ENCODE peak calls at places on chromosomes 12 and 14, in six cellular contexts. S is uterus; Y is fibroblast of mammary gland; T is naive thymus-derived CD8-positive, alpha-beta T cell; G is activated naive CD4-positive, alpha-beta T cell treated with Interleukin-2 at 50 U/mL for 16 hours; L is activated T-helper 9 cell treated with anti-CD3 and anti-CD28 coated beads, Interleukin-2, amount 50 U/mL, for 16 hours. V is an unnamed sample.

GRCh38 chr14:103130965-103131364 is 7.7 kb downstream of the TNFAIP2 start:
- DNase-seq in S (peak), T (no peak), L (no peak), Y (peak), G (no peak), V (peak)

GRCh38 chr14:53450871-53451270 is 297.7 kb upstream of the DDHD1 start:
- DNase-seq in S (no peak), L (no peak), T (no peak), Y (peak), G (no peak), V (no peak)

GRCh38 chr12:34403706-34404376 is 381.5 kb downstream of the ALG10 start:
- DNase-seq in S (peak), T (no peak), Y (no peak), L (no peak), G (no peak), V (peak)

GRCh38 chr12:24991209-24992049 is 42.5 kb upstream of the BCAT1 start:
- DNase-seq in L (no peak), T (peak), Y (peak), S (no peak), G (no peak), V (no peak)

GRCh38 chr12:15728118-15728598 is 61.0 kb downstream of the EPS8 start:
- DNase-seq in Y (peak), G (no peak), S (no peak), T (no peak), L (no peak), V (no peak)

GRCh38 chr12:11701398-11701797 is 51.9 kb downstream of the ETV6 start:
- DNase-seq in Y (no peak), L (no peak), G (no peak), T (no peak), S (no peak), V (no peak)

GRCh38 chr12:107484941-107485340 is 200.7 kb upstream of the PWP1 start:
- DNase-seq in L (no peak), G (no peak), T (no peak), Y (no peak), S (no peak), V (no peak)

GRCh38 chr14:48504921-48505320 is 829.5 kb upstream of the MDGA2 start:
- DNase-seq in L (no peak), G (no peak), Y (no peak), T (no peak), S (no peak), V (no peak)

GRCh38 chr12:1505576-1505975 is 88.8 kb downstream of the FBXL14 start:
- DNase-seq in T (no peak), G (no peak), Y (no peak), L (no peak), S (no peak), V (no peak)

GRCh38 chr14:94690486-94690885 is 78.3 kb downstream of the SERPINA3 start:
- DNase-seq in T (no peak), G (no peak), S (no peak), L (no peak), Y (no peak), V (peak)

GRCh38 chr14:102826751-102827675 is 49.8 kb downstream of the TRAF3 start:
- DNase-seq in L (no peak), G (no peak), Y (no peak), T (no peak), S (no peak), V (no peak)

GRCh38 chr14:50831704-50832130 is 755 bp upstream of the NIN start:
- DNase-seq in L (no peak), Y (no peak), G (no peak), T (no peak), S (peak), V (no peak)

GRCh38 chr14:24379907-24380746 is 12.1 kb downstream of the NFATC4 start:
- DNase-seq in L (no peak), T (no peak), G (no peak), S (no peak), Y (no peak), V (no peak)

GRCh38 chr14:64279719-64280668 is 14.2 kb downstream of the ESR2 start:
- DNase-seq in G (peak), L (no peak), Y (no peak), T (no peak), S (peak), V (no peak)

GRCh38 chr14:72503696-72504368 is 390.1 kb downstream of the DPF3 start:
- DNase-seq in T (no peak), G (no peak), Y (peak), S (no peak), L (no peak), V (no peak)

GRCh38 chr14:72243894-72244293 is 311.7 kb downstream of the RGS6 start:
- DNase-seq in L (no peak), G (no peak), Y (no peak), S (no peak), T (no peak), V (no peak)

GRCh38 chr14:60002819-60003492 is 83.0 kb downstream of the LRRC9 start:
- DNase-seq in L (no peak), Y (no peak), S (peak), G (no peak), T (no peak), V (no peak)

GRCh38 chr12:14901228-14901562 is 15.5 kb upstream of the MGP start:
- DNase-seq in G (no peak), S (no peak), T (no peak), L (no peak), Y (no peak), V (peak)

GRCh38 chr12:6956332-6956727 is 5.2 kb downstream of the PTPN6 start:
- DNase-seq in G (no peak), Y (no peak), L (no peak), S (no peak), T (no peak), V (peak)

GRCh38 chr12:4027412-4027811 is 154.2 kb upstream of the PARP11 start:
- DNase-seq in S (no peak), L (peak), G (peak), T (peak), Y (no peak), V (no peak)

GRCh38 chr14:95272057-95272456 is 47.7 kb downstream of the CLMN start:
- DNase-seq in S (no peak), T (no peak), G (no peak), L (no peak), Y (no peak), V (no peak)

GRCh38 chr12:45503887-45504286 is 225.6 kb upstream of the ARID2 start:
- DNase-seq in G (no peak), T (no peak), Y (no peak), L (no peak), S (no peak), V (no peak)

GRCh38 chr14:69600304-69600891 is 11.0 kb upstream of the SUSD6 start:
- DNase-seq in S (no peak), T (no peak), G (no peak), Y (no peak), L (no peak), V (no peak)

GRCh38 chr12:42129595-42130204 is 15.0 kb downstream of the GXYLT1 start:
- DNase-seq in Y (peak), L (no peak), G (no peak), T (no peak), S (peak), V (no peak)

GRCh38 chr12:49838973-49839633 is 3.8 kb downstream of the BCDIN3D start:
- DNase-seq in Y (peak), S (no peak), T (no peak), L (no peak), G (peak), V (no peak)

GRCh38 chr12:5945071-5946008 is at the start of gene ANO2:
- DNase-seq in Y (no peak), S (no peak), T (no peak), L (no peak), G (no peak), V (no peak)

GRCh38 chr12:55713721-55714120 is 2.1 kb upstream of the BLOC1S1 start:
- DNase-seq in Y (peak), L (no peak), S (no peak), T (no peak), G (no peak), V (no peak)

GRCh38 chr12:66648336-66648735 is 30.5 kb downstream of the GRIP1 start:
- DNase-seq in S (no peak), Y (no peak), G (no peak), T (no peak), L (no peak), V (no peak)

GRCh38 chr14:101761881-101762529 is 496 bp downstream of the PPP2R5C start:
- DNase-seq in Y (no peak), G (peak), S (peak), L (peak), T (peak), V (peak)

GRCh38 chr14:97757491-97757890 is 960.3 kb downstream of the VRK1 start:
- DNase-seq in S (no peak), G (no peak), Y (no peak), L (no peak), T (no peak), V (no peak)

GRCh38 chr14:47425302-47425701 is 250.1 kb downstream of the MDGA2 start:
- DNase-seq in S (no peak), Y (no peak), T (no peak), L (no peak), G (no peak), V (no peak)

GRCh38 chr14:106308839-106309389 is 782.5 kb downstream of the TMEM121 start:
- DNase-seq in G (peak), Y (peak), S (no peak), L (peak), T (peak), V (no peak)